ENCODE peak calls at places on chromosomes 1 and 21, in five cellular contexts. I is K562, V is HepG2, H is GM12878, K is H1. S is an unnamed sample.

GRCh38 chr1:200588698-200589097 is 31.9 kb downstream of the KIF14 start:
- DNase-seq in V (no peak), I (no peak), K (no peak), H (no peak), S (no peak)

GRCh38 chr1:50852889-50853288 is 107.2 kb downstream of the FAF1 start:
- DNase-seq in H (no peak), I (no peak), V (no peak), K (no peak), S (no peak)

GRCh38 chr1:11414921-11415538 is 63.9 kb upstream of the DISP3 start:
- DNase-seq in H (no peak), K (no peak), I (no peak), V (no peak), S (no peak)

GRCh38 chr1:229296541-229296941 is 25.6 kb downstream of the RAB4A start:
- DNase-seq in H (no peak), V (no peak), I (no peak), K (no peak), S (no peak)

GRCh38 chr1:942864-943533 is 16.1 kb downstream of the NOC2L start:
- DNase-seq in H (no peak), I (peak; percentile 50), V (no peak), K (no peak), S (no peak)

GRCh38 chr1:23099171-23099536 is 69.5 kb downstream of the LUZP1 start:
- DNase-seq in V (no peak), I (no peak), H (no peak), K (no peak), S (no peak)

GRCh38 chr1:110339427-110340206 is 440 bp downstream of the RBM15 start:
- DNase-seq in V (peak; percentile 53), I (peak; percentile 70), K (peak; percentile 90), H (no peak), S (peak; percentile 62)

GRCh38 chr21:36461918-36462486 is 17.9 kb downstream of the CLDN14 start:
- DNase-seq in K (no peak), H (no peak), V (no peak), I (no peak), S (no peak)

GRCh38 chr1:160748182-160748876 is 9.3 kb downstream of the SLAMF7 start:
- DNase-seq in V (no peak), I (peak; percentile 27), H (no peak), K (no peak), S (no peak)

GRCh38 chr1:64043976-64044375 is 159.4 kb upstream of the UBE2U start:
- DNase-seq in I (no peak), H (no peak), V (no peak), K (no peak), S (no peak)

GRCh38 chr1:64038965-64039926 is 164.2 kb upstream of the UBE2U start:
- DNase-seq in K (no peak), H (no peak), I (no peak), V (no peak), S (peak; percentile 61)

GRCh38 chr1:64041366-64042131 is 161.9 kb upstream of the UBE2U start:
- DNase-seq in V (no peak), I (no peak), K (no peak), H (no peak), S (no peak)

GRCh38 chr1:64043328-64043727 is 160.1 kb upstream of the UBE2U start:
- DNase-seq in H (no peak), I (no peak), K (no peak), V (no peak), S (no peak)

GRCh38 chr1:64042331-64043100 is 160.9 kb upstream of the UBE2U start:
- DNase-seq in V (no peak), H (no peak), I (no peak), K (no peak), S (no peak)
- TF ChIP-seq EP300 in V (no peak), H (no peak), I (no peak), K (no peak), S (peak; percentile 96)

GRCh38 chr21:45457161-45457831 is 52.3 kb downstream of the COL18A1 start:
- DNase-seq in V (no peak), I (no peak), K (no peak), H (no peak), S (no peak)

GRCh38 chr21:45458281-45459170 is 53.6 kb downstream of the COL18A1 start:
- DNase-seq in K (no peak), I (no peak), V (no peak), H (no peak), S (no peak)

GRCh38 chr21:45456836-45457160 is 51.8 kb downstream of the COL18A1 start:
- DNase-seq in I (no peak), V (no peak), H (no peak), K (no peak), S (no peak)

GRCh38 chr21:45456014-45456835 is 51.3 kb downstream of the COL18A1 start:
- DNase-seq in K (no peak), I (no peak), H (no peak), V (no peak), S (no peak)

DNA sequence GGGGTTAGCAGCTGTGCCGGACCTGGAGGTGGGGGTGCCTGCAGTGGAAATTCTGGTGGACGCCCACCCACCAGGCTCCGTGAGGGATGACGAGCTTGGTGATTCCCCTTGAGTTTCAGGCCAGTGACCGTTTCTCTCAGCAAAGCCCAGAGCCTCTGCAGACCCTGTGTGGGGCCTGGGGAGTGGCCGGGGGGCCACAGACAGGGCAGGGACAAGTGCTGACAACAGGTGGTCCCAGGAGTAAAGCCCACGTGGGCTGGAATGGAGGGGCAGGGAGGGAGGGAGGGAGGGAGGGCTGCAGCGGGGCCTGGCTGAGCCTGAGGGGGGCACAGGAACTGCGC is 52.8 kb downstream of the COL18A1 start:
- DNase-seq in I (no peak), K (no peak), H (no peak), V (no peak), S (no peak)
- H4K20me1 ChIP-seq in I (peaks cover 34% of the 10 kb centered on the region), K (peaks cover 19% of the 10 kb centered on the region), H (no peaks in the 10 kb centered on the region), V (no peaks in the 10 kb centered on the region), S (peaks cover 55% of the 10 kb centered on the region)

DNA sequence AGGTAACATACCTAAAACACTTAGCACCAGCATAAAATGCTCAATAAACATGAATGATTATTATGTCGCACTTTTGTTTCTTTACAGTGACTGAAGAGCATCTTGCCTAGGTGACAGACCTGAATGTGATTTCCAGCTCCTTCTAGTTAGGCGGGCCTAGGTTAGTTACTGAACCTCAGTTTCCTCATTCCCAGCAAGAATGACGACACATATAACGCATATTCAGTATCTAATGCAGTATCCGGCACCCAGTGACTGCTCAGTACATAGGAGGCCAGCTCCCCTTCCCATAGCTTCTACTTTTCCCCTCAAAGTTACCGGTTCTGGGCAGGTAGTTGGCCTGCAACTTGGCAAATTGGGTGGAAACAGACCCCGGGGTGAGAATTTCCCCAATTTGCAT is 763 bp downstream of the AUNIP start:
- DNase-seq in V (no peak), I (no peak), H (no peak), K (no peak), S (no peak)
- H3K4me3 ChIP-seq in V (peak overlapping the region; percentile 93), I (peak overlapping the region; percentile 87), H (peak overlapping the region; percentile 88), K (peak overlapping the region; percentile 83), S (peak overlapping the region; percentile 65)

GRCh38 chr1:164699815-164700491 is 141.0 kb downstream of the PBX1 start:
- DNase-seq in V (no peak), I (no peak), H (no peak), K (no peak), S (no peak)
- TF ChIP-seq EP300 in V (no peak), I (no peak), H (no peak), K (no peak), S (no peak)

GRCh38 chr1:151617995-151618394 is 6.1 kb downstream of the SNX27 start:
- DNase-seq in V (no peak), I (no peak), K (no peak), H (no peak), S (no peak)
- H4K20me1 ChIP-seq in V (no peaks in the 10 kb centered on the region), I (peaks cover 5% of the 10 kb centered on the region), K (no peaks in the 10 kb centered on the region), H (no peaks in the 10 kb centered on the region), S (peaks cover 36% of the 10 kb centered on the region)

DNA sequence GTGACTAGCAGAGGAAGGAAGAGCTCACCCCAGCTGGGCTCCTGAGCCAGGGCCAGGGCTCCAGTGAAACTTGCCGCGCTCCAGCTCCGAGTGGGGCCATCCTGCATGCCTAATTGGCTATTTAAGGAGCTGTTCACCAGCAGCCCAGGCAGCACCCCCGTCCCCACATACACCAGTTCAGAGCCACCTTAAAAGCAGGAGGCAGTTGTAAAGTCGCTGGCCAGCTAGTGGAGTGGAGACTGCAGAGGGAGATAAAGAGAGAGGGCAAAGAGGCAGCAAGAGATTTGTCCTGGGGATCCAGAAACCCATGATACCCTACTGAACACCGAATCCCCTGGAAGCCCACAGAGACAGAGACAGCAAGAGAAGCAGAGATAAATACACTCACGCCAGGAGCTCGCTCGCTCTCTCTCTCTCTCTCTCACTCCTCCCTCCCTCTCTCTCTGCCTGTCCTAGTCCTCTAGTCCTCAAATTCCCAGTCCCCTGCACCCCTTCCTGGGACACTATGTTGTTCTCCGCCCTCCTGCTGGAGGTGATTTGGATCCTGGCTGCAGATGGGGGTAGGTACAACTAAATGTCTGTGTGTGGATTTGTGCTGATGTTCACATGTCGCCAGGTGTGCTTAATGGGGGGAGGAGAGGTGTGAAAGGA is at the start of gene CA14:
- DNase-seq in K (peak; percentile 68), V (no peak), I (no peak), H (no peak), S (no peak)
- H3K4me3 ChIP-seq in K (peak within 1 kb of the TSS; percentile 80), V (peak within 1 kb of the TSS; percentile 79), I (no peak within 1 kb of the TSS), H (no peak within 1 kb of the TSS), S (no peak within 1 kb of the TSS)

GRCh38 chr1:209400351-209401220 is 182.9 kb upstream of the CAMK1G start:
- DNase-seq in H (no peak), K (no peak), V (no peak), I (no peak), S (no peak)

GRCh38 chr1:209397910-209398309 is 185.6 kb upstream of the CAMK1G start:
- DNase-seq in K (no peak), V (no peak), I (no peak), H (no peak), S (no peak)

GRCh38 chr1:209402697-209403096 is 180.8 kb upstream of the CAMK1G start:
- DNase-seq in K (no peak), V (no peak), H (no peak), I (no peak), S (no peak)

GRCh38 chr1:209395169-209395568 is 188.3 kb upstream of the CAMK1G start:
- DNase-seq in I (no peak), H (no peak), K (no peak), V (no peak), S (peak; percentile 32)

GRCh38 chr1:209398330-209398991 is 185.1 kb upstream of the CAMK1G start:
- DNase-seq in H (no peak), K (no peak), V (no peak), I (no peak), S (peak; percentile 25)
- TF ChIP-seq EP300 in H (no peak), K (no peak), V (no peak), I (no peak), S (peak; percentile 31)

S was measured in SK-N-SH.